ENCODE peak calls at places on chromosomes 16 and 17, in ten cellular contexts. L is fibroblast of the aortic adventitia, I is lower lobe of right lung, C is neural progenitor cell, Y is prostate gland, F is A549, U is WTC11, Q is GM06990, J is gastrocnemius medialis, T is LNCaP clone FGC. D is an unnamed sample.

GRCh38 chr17:3808701-3809100 is 7.7 kb upstream of the ITGAE start:
- DNase-seq in L (no peak), I (no peak), C (no peak), Y (no peak), F (no peak), U (no peak), Q (no peak), J (no peak), T (no peak), D (no peak)

GRCh38 chr17:33055171-33055611 is 63.5 kb downstream of the SPACA3 start:
- DNase-seq in L (no peak), I (no peak), C (no peak), Y (no peak), F (no peak), U (no peak), Q (no peak), J (no peak), T (no peak), D (no peak)

GRCh38 chr17:57071991-57072944 is 12.8 kb upstream of the AKAP1 start:
- DNase-seq in L (no peak), I (no peak), C (no peak), Y (no peak), F (no peak), U (no peak), Q (no peak), J (no peak), T (no peak), D (no peak)

GRCh38 chr17:65556014-65556909 is 5.2 kb downstream of the AXIN2 start:
- DNase-seq in L (peak), I (peak), C (peak), Y (peak), F (peak), U (peak), Q (peak), J (peak), T (no peak), D (peak)

GRCh38 chr16:4481965-4482364 is 5.8 kb downstream of the HMOX2 start:
- DNase-seq in L (no peak), I (no peak), C (no peak), Y (no peak), F (no peak), U (no peak), Q (no peak), J (no peak), T (no peak), D (no peak)

GRCh38 chr16:67967956-67968439 is 439 bp downstream of the SLC12A4 start:
- DNase-seq in L (peak), I (no peak), C (peak), Y (no peak), F (peak), U (peak), Q (peak), J (no peak), T (no peak), D (no peak)

GRCh38 chr17:69949931-69950330 is 125.1 kb upstream of the KCNJ16 start:
- DNase-seq in L (no peak), I (no peak), C (no peak), Y (no peak), F (no peak), U (no peak), Q (no peak), J (no peak), T (no peak), D (no peak)

GRCh38 chr17:39627717-39628516 is 1.2 kb downstream of the PPP1R1B start:
- DNase-seq in L (no peak), I (no peak), C (peak), Y (no peak), F (no peak), U (no peak), Q (no peak), J (no peak), T (no peak), D (no peak)

GRCh38 chr16:12627394-12627793 is 176.3 kb downstream of the CPPED1 start:
- DNase-seq in L (no peak), I (no peak), C (no peak), Y (no peak), F (no peak), U (no peak), Q (no peak), J (no peak), T (no peak), D (no peak)

GRCh38 chr17:43940630-43941029 is 1.6 kb downstream of the PPY start:
- DNase-seq in L (peak), I (no peak), C (peak), Y (no peak), F (peak), U (peak), Q (no peak), J (no peak), T (no peak), D (peak)

GRCh38 chr17:54814371-54814770 is 86.3 kb upstream of the TOM1L1 start:
- DNase-seq in L (no peak), I (no peak), C (no peak), Y (no peak), F (no peak), U (no peak), Q (no peak), J (no peak), T (no peak), D (no peak)

GRCh38 chr17:66944365-66945203 is 19.9 kb upstream of the CACNG4 start:
- DNase-seq in L (peak), I (no peak), C (no peak), Y (peak), F (no peak), U (no peak), Q (no peak), J (no peak), T (no peak), D (no peak)

GRCh38 chr17:28227278-28228108 is 91.5 kb upstream of the TMEM97 start:
- DNase-seq in L (no peak), I (peak), C (peak), Y (peak), F (peak), U (peak), Q (peak), J (no peak), T (no peak), D (peak)
- TF ChIP-seq CTCF in L (no peak), I (no peak), C (peak), Y (no peak), F (no peak), U (no peak), Q (no peak), J (no peak), T (no peak), D (no peak)

GRCh38 chr17:2070241-2071023 is 15.5 kb downstream of the HIC1 start:
- DNase-seq in L (no peak), I (no peak), C (no peak), Y (no peak), F (no peak), U (peak), Q (peak), J (no peak), T (no peak), D (no peak)
- TF ChIP-seq CTCF in L (no peak), I (no peak), C (no peak), Y (no peak), F (no peak), U (no peak), Q (peak), J (no peak), T (peak), D (no peak)

GRCh38 chr17:80961516-80961915 is 30.1 kb upstream of the CHMP6 start:
- DNase-seq in L (no peak), I (no peak), C (no peak), Y (no peak), F (no peak), U (no peak), Q (peak), J (no peak), T (peak), D (no peak)

GRCh38 chr17:80960797-80961452 is 30.7 kb upstream of the CHMP6 start:
- DNase-seq in L (no peak), I (peak), C (no peak), Y (no peak), F (no peak), U (no peak), Q (peak), J (no peak), T (no peak), D (no peak)

GRCh38 chr17:80960037-80960796 is 31.4 kb upstream of the CHMP6 start:
- DNase-seq in L (no peak), I (no peak), C (no peak), Y (no peak), F (no peak), U (no peak), Q (peak), J (no peak), T (no peak), D (no peak)

GRCh38 chr17:80957461-80957941 is 34.1 kb upstream of the CHMP6 start:
- DNase-seq in L (no peak), I (peak), C (no peak), Y (no peak), F (no peak), U (peak), Q (peak), J (peak), T (no peak), D (peak)

DNA sequence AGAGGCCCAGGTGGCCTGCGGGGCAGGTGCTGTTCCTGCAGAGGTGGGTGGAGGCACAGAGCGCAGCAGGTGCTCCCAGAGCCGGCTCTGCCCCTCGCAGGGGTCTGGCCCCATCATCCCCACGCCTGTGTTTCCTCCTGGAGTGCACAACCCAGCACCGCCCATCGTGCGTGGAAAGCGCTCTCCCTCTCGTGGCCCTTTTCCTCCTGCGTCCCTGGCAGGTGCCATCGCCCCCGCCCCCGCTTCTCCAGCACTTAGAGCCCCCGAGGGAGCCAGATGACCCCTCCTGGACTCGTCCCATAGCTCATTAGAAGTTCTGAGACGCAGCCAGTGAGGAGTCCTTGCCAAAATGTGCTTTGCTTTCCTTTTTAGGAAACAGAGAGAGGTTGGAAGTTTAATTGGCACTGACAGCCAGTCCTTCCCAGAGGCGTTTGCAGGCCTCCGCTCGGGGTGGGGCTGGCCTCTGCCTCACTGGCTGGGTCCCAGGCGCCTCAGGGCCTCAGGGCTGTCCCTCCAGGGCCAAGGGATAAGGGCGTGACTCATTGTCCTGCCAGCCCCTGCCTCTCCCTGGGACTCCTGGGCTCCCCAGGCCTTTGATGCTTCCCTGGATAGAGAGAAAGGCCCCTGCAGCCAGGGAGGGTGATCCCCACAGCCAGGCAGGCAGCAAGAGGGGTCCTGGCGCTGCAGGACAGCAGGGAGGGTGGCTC is 32.2 kb upstream of the CHMP6 start:
- DNase-seq in L (peak), I (peak), C (no peak), Y (peak), F (no peak), U (no peak), Q (peak), J (peak), T (peak), D (peak)
- TF ChIP-seq CTCF in L (peak), I (no peak), C (no peak), Y (no peak), F (no peak), U (no peak), Q (no peak), J (no peak), T (no peak), D (no peak)

DNA sequence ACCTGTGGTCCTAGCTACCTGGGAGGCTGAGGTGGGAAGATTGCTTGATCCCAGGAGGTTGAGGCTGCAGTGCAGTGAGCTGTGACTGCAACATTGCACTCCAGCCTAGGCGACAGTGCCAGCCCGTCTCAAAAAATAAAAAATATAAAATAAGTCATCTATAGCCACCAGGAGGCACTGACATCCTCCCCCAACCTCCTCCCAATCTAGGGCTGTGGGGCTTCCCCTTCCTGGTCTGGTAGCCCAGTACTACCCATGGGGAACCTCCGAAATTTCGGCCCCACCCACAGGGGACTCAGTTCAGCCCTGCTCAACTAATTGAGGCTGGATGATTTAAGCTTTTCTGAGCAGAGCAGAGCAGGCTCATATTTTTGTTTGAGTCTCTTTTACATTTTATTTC is 3.2 kb downstream of the ZSCAN10 start:
- DNase-seq in L (no peak), I (peak), C (no peak), Y (no peak), F (peak), U (no peak), Q (peak), J (no peak), T (no peak), D (no peak)
- TF ChIP-seq CTCF in L (peak), I (peak), C (no peak), Y (no peak), F (peak), U (no peak), Q (peak), J (no peak), T (no peak), D (no peak)

GRCh38 chr17:17702821-17703607 is 21.8 kb downstream of the RAI1 start:
- DNase-seq in L (no peak), I (no peak), C (no peak), Y (no peak), F (no peak), U (peak), Q (no peak), J (no peak), T (no peak), D (peak)
- TF ChIP-seq CTCF in L (no peak), I (peak), C (peak), Y (no peak), F (no peak), U (no peak), Q (no peak), J (no peak), T (no peak), D (no peak)

GRCh38 chr16:1532771-1533170 is 695 bp upstream of the TMEM204 start:
- DNase-seq in L (no peak), I (no peak), C (no peak), Y (no peak), F (no peak), U (no peak), Q (no peak), J (no peak), T (no peak), D (no peak)

GRCh38 chr16:1531638-1531910 is 1.9 kb upstream of the TMEM204 start:
- DNase-seq in L (no peak), I (no peak), C (no peak), Y (no peak), F (no peak), U (no peak), Q (no peak), J (no peak), T (no peak), D (no peak)

GRCh38 chr16:1530349-1530882 is 3.0 kb upstream of the TMEM204 start:
- DNase-seq in L (no peak), I (no peak), C (no peak), Y (peak), F (no peak), U (no peak), Q (no peak), J (no peak), T (no peak), D (no peak)

GRCh38 chr16:1532081-1532760 is 1.2 kb upstream of the TMEM204 start:
- DNase-seq in L (no peak), I (no peak), C (no peak), Y (peak), F (no peak), U (no peak), Q (no peak), J (peak), T (peak), D (no peak)

GRCh38 chr16:1530883-1531637 is 2.4 kb upstream of the TMEM204 start:
- DNase-seq in L (peak), I (no peak), C (no peak), Y (peak), F (no peak), U (no peak), Q (no peak), J (peak), T (no peak), D (no peak)
- TF ChIP-seq CTCF in L (no peak), I (no peak), C (no peak), Y (no peak), F (no peak), U (no peak), Q (no peak), J (no peak), T (no peak), D (no peak)

GRCh38 chr17:78205124-78205775 is 8.8 kb upstream of the BIRC5 start:
- DNase-seq in L (no peak), I (no peak), C (no peak), Y (no peak), F (no peak), U (no peak), Q (no peak), J (no peak), T (no peak), D (no peak)
- TF ChIP-seq CTCF in L (no peak), I (no peak), C (no peak), Y (no peak), F (no peak), U (no peak), Q (no peak), J (no peak), T (no peak), D (no peak)

GRCh38 chr16:54142787-54143186 is 143.8 kb downstream of the IRX3 start:
- DNase-seq in L (no peak), I (no peak), C (no peak), Y (no peak), F (no peak), U (no peak), Q (no peak), J (no peak), T (no peak), D (no peak)

GRCh38 chr16:54143934-54144333 is 142.7 kb downstream of the IRX3 start:
- DNase-seq in L (no peak), I (no peak), C (no peak), Y (no peak), F (no peak), U (no peak), Q (no peak), J (no peak), T (no peak), D (no peak)

GRCh38 chr16:54143410-54143809 is 143.2 kb downstream of the IRX3 start:
- DNase-seq in L (no peak), I (no peak), C (no peak), Y (no peak), F (no peak), U (no peak), Q (no peak), J (no peak), T (no peak), D (no peak)

GRCh38 chr16:54140788-54141136 is 145.8 kb downstream of the IRX3 start:
- DNase-seq in L (no peak), I (no peak), C (no peak), Y (no peak), F (no peak), U (no peak), Q (no peak), J (no peak), T (no peak), D (no peak)

DNA sequence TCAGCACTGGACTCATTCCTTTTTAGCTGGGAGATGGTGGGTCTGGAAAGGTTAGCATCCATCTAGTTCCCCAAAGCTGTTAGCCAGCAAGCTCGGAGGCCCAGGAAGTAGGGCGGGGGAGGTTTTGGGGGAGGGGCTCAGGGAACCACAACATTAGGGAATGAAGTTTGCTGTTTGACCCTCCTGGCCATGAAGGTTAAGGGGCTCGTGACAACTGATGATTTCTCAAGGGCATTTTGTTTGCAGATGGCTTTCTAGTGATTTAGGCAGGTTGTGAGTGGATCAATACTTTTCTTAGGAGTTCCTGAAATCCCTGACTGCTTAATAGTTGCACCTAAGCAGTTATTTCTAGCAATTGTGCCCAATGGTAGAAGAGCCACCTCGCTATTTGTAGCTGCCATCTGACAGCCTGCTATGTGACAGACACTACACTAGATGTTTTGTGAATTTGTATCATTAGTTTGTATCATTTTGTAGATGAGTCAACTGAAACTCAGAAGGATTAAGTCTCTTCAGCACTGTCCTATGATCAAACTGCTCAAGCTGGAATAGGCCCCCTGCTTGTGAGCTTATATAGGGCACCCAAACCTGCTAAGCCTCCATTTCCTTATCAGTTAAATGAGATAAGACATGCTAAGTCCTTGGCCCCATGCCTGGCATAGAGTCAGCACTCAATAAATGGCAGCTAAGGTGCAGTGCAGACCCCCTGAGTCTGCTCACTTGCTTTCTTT is 146.4 kb downstream of the IRX3 start:
- DNase-seq in L (peak), I (no peak), C (no peak), Y (no peak), F (no peak), U (no peak), Q (no peak), J (no peak), T (no peak), D (no peak)
- TF ChIP-seq CTCF in L (peak), I (no peak), C (no peak), Y (no peak), F (no peak), U (no peak), Q (no peak), J (no peak), T (no peak), D (no peak)

D was measured in glutamatergic neuron.